ENCODE peak calls at places on chromosomes 5 and 9, in ten cellular contexts. One of them, this sample, is unnamed.

GRCh38 chr5:14268236-14268701 is 125.1 kb downstream of the TRIO start:
- DNase-seq in WERI-Rb-1: no peak
- DNase-seq in GM23338: no peak
- DNase-seq in thyroid gland: no peak
- DNase-seq in uterus: no peak
- DNase-seq in CD8-positive, alpha-beta T cell: no peak
- DNase-seq in tibial nerve: no peak
- DNase-seq in stomach: no peak
- DNase-seq in neural progenitor cell: no peak
- DNase-seq in heart left ventricle: no peak
- DNase-seq in this sample: no peak

GRCh38 chr5:6702633-6703032 is 10.6 kb upstream of the TENT4A start:
- DNase-seq in stomach: no peak
- DNase-seq in thyroid gland: no peak
- DNase-seq in uterus: no peak
- DNase-seq in tibial nerve: no peak
- DNase-seq in heart left ventricle: no peak
- DNase-seq in CD8-positive, alpha-beta T cell: no peak
- DNase-seq in WERI-Rb-1: no peak
- DNase-seq in GM23338: no peak
- DNase-seq in neural progenitor cell: no peak
- DNase-seq in this sample: no peak

GRCh38 chr9:29220852-29221251 is 1647.6 kb upstream of the C9orf72 start:
- DNase-seq in stomach: no peak
- DNase-seq in uterus: no peak
- DNase-seq in GM23338: no peak
- DNase-seq in tibial nerve: no peak
- DNase-seq in WERI-Rb-1: no peak
- DNase-seq in heart left ventricle: no peak
- DNase-seq in neural progenitor cell: no peak
- DNase-seq in CD8-positive, alpha-beta T cell: no peak
- DNase-seq in thyroid gland: no peak
- DNase-seq in this sample: no peak

GRCh38 chr9:133199648-133200321 is 9.3 kb downstream of the OBP2B start:
- DNase-seq in thyroid gland: peak; percentile 56
- DNase-seq in heart left ventricle: peak; percentile 65
- DNase-seq in tibial nerve: no peak
- DNase-seq in GM23338: peak; percentile 80
- DNase-seq in stomach: no peak
- DNase-seq in uterus: peak; percentile 45
- DNase-seq in CD8-positive, alpha-beta T cell: peak; percentile 41
- DNase-seq in neural progenitor cell: no peak
- DNase-seq in WERI-Rb-1: no peak
- DNase-seq in this sample: no peak

GRCh38 chr5:142831019-142831403 is 60.8 kb downstream of the ARHGAP26 start:
- DNase-seq in WERI-Rb-1: no peak
- DNase-seq in stomach: no peak
- DNase-seq in uterus: no peak
- DNase-seq in tibial nerve: no peak
- DNase-seq in neural progenitor cell: no peak
- DNase-seq in GM23338: no peak
- DNase-seq in CD8-positive, alpha-beta T cell: no peak
- DNase-seq in heart left ventricle: no peak
- DNase-seq in thyroid gland: no peak
- DNase-seq in this sample: no peak

GRCh38 chr5:89168766-89169165 is 285.8 kb upstream of the MEF2C start:
- DNase-seq in uterus: no peak
- DNase-seq in GM23338: no peak
- DNase-seq in neural progenitor cell: no peak
- DNase-seq in heart left ventricle: no peak
- DNase-seq in stomach: no peak
- DNase-seq in tibial nerve: no peak
- DNase-seq in WERI-Rb-1: no peak
- DNase-seq in CD8-positive, alpha-beta T cell: no peak
- DNase-seq in thyroid gland: no peak
- DNase-seq in this sample: no peak

GRCh38 chr5:37816883-37817282 is 23.0 kb downstream of the GDNF start:
- DNase-seq in uterus: no peak
- DNase-seq in WERI-Rb-1: peak; percentile 74
- DNase-seq in GM23338: no peak
- DNase-seq in tibial nerve: no peak
- DNase-seq in stomach: no peak
- DNase-seq in heart left ventricle: no peak
- DNase-seq in neural progenitor cell: peak; percentile 51
- DNase-seq in CD8-positive, alpha-beta T cell: no peak
- DNase-seq in thyroid gland: no peak
- DNase-seq in this sample: no peak

GRCh38 chr5:139167533-139167932 is 30.6 kb downstream of the SIL1 start:
- DNase-seq in uterus: no peak
- DNase-seq in neural progenitor cell: no peak
- DNase-seq in tibial nerve: no peak
- DNase-seq in heart left ventricle: no peak
- DNase-seq in thyroid gland: no peak
- DNase-seq in GM23338: no peak
- DNase-seq in CD8-positive, alpha-beta T cell: no peak
- DNase-seq in WERI-Rb-1: no peak
- DNase-seq in stomach: no peak
- DNase-seq in this sample: no peak

GRCh38 chr9:99595796-99596195 is 225.9 kb upstream of the NR4A3 start:
- DNase-seq in uterus: no peak
- DNase-seq in GM23338: no peak
- DNase-seq in heart left ventricle: no peak
- DNase-seq in tibial nerve: no peak
- DNase-seq in WERI-Rb-1: no peak
- DNase-seq in thyroid gland: no peak
- DNase-seq in neural progenitor cell: no peak
- DNase-seq in stomach: no peak
- DNase-seq in CD8-positive, alpha-beta T cell: no peak
- DNase-seq in this sample: no peak

GRCh38 chr5:3600106-3600997 is 4.7 kb downstream of the IRX1 start:
- DNase-seq in WERI-Rb-1: peak; percentile 33
- DNase-seq in CD8-positive, alpha-beta T cell: no peak
- DNase-seq in heart left ventricle: peak; percentile 56
- DNase-seq in uterus: no peak
- DNase-seq in thyroid gland: no peak
- DNase-seq in neural progenitor cell: peak; percentile 88
- DNase-seq in stomach: no peak
- DNase-seq in GM23338: peak; percentile 81
- DNase-seq in tibial nerve: no peak
- DNase-seq in this sample: no peak

DNA sequence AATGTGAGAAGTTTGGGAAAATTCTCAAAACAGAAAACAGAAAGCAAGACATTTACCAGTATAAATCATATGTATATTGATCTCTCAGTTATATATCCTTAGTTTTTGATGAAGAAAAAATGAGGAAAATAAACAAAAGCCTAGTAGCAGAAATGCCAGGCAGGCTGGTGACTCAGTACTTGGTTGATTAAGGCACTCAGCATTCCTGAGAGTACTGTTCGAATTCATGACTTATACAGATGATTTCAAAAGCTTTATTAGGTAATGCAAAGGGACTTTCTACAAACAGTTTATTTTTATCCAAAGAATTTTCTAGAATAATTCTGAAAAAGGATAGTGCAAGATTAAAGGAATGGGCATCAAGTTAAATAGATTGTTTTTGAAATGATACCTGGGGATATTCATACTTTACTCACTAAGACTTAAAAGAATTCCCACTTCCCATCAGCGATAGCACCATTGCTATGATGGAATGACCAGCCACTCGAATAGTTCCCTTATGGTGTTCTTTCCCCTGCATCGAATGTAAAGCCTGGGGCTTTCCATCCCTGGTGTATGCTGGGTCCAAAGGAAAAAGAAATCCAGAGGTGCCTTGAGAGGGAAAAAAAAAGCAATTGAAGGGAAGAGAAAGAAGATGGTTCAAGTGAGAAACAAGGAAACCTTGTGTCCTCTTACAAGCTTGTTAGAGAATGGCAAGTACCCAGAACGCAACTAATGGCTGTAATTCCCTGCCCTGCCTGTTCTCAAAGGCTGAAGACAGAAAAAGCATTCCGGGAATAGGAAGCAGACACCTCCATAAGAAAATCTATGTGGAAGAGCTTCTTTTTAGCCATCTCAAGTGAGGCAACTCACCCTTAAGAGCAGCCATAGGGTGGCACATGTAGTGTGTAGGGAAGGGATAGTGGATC is 350.9 kb upstream of the DAB2 start:
- DNase-seq in uterus: no peak
- DNase-seq in GM23338: peak; percentile 8
- DNase-seq in neural progenitor cell: no peak
- DNase-seq in stomach: no peak
- DNase-seq in WERI-Rb-1: no peak
- DNase-seq in CD8-positive, alpha-beta T cell: no peak
- DNase-seq in tibial nerve: no peak
- DNase-seq in heart left ventricle: no peak
- DNase-seq in thyroid gland: no peak
- DNase-seq in this sample: no peak
- H3K27ac ChIP-seq in uterus: no peak overlapping the region
- H3K27ac ChIP-seq in GM23338: no peak overlapping the region
- H3K27ac ChIP-seq in neural progenitor cell: no peak overlapping the region
- H3K27ac ChIP-seq in stomach: no peak overlapping the region
- H3K27ac ChIP-seq in WERI-Rb-1: no peak overlapping the region
- H3K27ac ChIP-seq in CD8-positive, alpha-beta T cell: no peak overlapping the region
- H3K27ac ChIP-seq in tibial nerve: no peak overlapping the region
- H3K27ac ChIP-seq in heart left ventricle: no peak overlapping the region
- H3K27ac ChIP-seq in thyroid gland: no peak overlapping the region
- H3K27ac ChIP-seq in this sample: no peak overlapping the region

DNA sequence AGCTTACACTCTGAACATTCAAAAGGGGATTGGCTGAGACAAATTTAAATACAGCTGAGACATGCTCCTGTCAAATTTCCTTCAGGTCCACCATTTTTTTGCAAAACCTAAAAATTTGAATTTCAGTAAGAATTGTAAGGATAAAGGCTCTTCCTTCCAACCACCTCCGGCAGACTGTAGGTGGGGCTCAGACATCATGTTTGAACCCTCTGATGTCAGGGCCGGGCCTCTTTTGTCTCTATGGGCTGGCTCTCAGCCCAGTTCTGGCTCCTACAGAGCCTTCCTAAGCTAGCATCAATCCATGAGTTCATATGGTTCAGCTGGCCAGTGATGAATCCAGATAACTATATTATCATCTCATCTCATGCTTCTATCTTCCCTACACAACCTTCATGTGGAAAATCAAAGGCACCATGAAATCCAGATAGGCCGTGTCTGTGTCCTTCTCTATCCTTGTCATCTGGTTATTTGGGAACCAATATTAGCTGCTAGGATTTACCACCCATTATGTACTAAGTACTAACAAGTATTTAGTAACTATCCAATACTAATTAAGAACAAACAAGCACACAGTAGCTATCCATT is 44.2 kb downstream of the NIPSNAP3B start:
- DNase-seq in WERI-Rb-1: peak; percentile 60
- DNase-seq in neural progenitor cell: peak; percentile 40
- DNase-seq in uterus: peak; percentile 23
- DNase-seq in CD8-positive, alpha-beta T cell: no peak
- DNase-seq in tibial nerve: no peak
- DNase-seq in stomach: peak; percentile 30
- DNase-seq in GM23338: peak; percentile 71
- DNase-seq in heart left ventricle: no peak
- DNase-seq in thyroid gland: peak; percentile 51
- DNase-seq in this sample: no peak
- TF ChIP-seq CTCF in WERI-Rb-1: peak; percentile 62
- TF ChIP-seq CTCF in neural progenitor cell: peak; percentile 43
- TF ChIP-seq CTCF in uterus: no peak
- TF ChIP-seq CTCF in CD8-positive, alpha-beta T cell: no peak
- TF ChIP-seq CTCF in tibial nerve: no peak
- TF ChIP-seq CTCF in stomach: no peak
- TF ChIP-seq CTCF in GM23338: peak; percentile 67
- TF ChIP-seq CTCF in heart left ventricle: peak; percentile 41
- TF ChIP-seq CTCF in thyroid gland: no peak
- TF ChIP-seq CTCF in this sample: no peak

GRCh38 chr5:168366124-168366523 is 74.7 kb downstream of the WWC1 start:
- DNase-seq in tibial nerve: no peak
- DNase-seq in stomach: no peak
- DNase-seq in heart left ventricle: no peak
- DNase-seq in CD8-positive, alpha-beta T cell: no peak
- DNase-seq in WERI-Rb-1: no peak
- DNase-seq in neural progenitor cell: no peak
- DNase-seq in GM23338: no peak
- DNase-seq in uterus: no peak
- DNase-seq in thyroid gland: no peak
- DNase-seq in this sample: no peak

GRCh38 chr5:168365581-168366081 is 74.2 kb downstream of the WWC1 start:
- DNase-seq in thyroid gland: peak; percentile 72
- DNase-seq in heart left ventricle: no peak
- DNase-seq in CD8-positive, alpha-beta T cell: no peak
- DNase-seq in uterus: no peak
- DNase-seq in stomach: peak; percentile 74
- DNase-seq in neural progenitor cell: peak; percentile 38
- DNase-seq in GM23338: peak; percentile 81
- DNase-seq in WERI-Rb-1: no peak
- DNase-seq in tibial nerve: no peak
- DNase-seq in this sample: peak; percentile 81

GRCh38 chr5:168362097-168362885 is 70.8 kb downstream of the WWC1 start:
- DNase-seq in CD8-positive, alpha-beta T cell: no peak
- DNase-seq in tibial nerve: no peak
- DNase-seq in uterus: no peak
- DNase-seq in WERI-Rb-1: peak; percentile 67
- DNase-seq in neural progenitor cell: no peak
- DNase-seq in stomach: peak; percentile 26
- DNase-seq in GM23338: no peak
- DNase-seq in heart left ventricle: no peak
- DNase-seq in thyroid gland: no peak
- DNase-seq in this sample: no peak

GRCh38 chr5:168364151-168364661 is 72.8 kb downstream of the WWC1 start:
- DNase-seq in stomach: no peak
- DNase-seq in GM23338: no peak
- DNase-seq in uterus: no peak
- DNase-seq in WERI-Rb-1: no peak
- DNase-seq in CD8-positive, alpha-beta T cell: no peak
- DNase-seq in neural progenitor cell: no peak
- DNase-seq in heart left ventricle: no peak
- DNase-seq in thyroid gland: no peak
- DNase-seq in tibial nerve: no peak
- DNase-seq in this sample: no peak

GRCh38 chr5:168364738-168365550 is 73.5 kb downstream of the WWC1 start:
- DNase-seq in GM23338: peak; percentile 68
- DNase-seq in tibial nerve: no peak
- DNase-seq in stomach: peak; percentile 56
- DNase-seq in neural progenitor cell: peak; percentile 43
- DNase-seq in uterus: no peak
- DNase-seq in thyroid gland: peak; percentile 73
- DNase-seq in heart left ventricle: no peak
- DNase-seq in CD8-positive, alpha-beta T cell: no peak
- DNase-seq in WERI-Rb-1: no peak
- DNase-seq in this sample: peak; percentile 82
- H3K27ac ChIP-seq in GM23338: peak overlapping the region; percentile 46
- H3K27ac ChIP-seq in tibial nerve: no peak overlapping the region
- H3K27ac ChIP-seq in stomach: peak overlapping the region; percentile 57
- H3K27ac ChIP-seq in neural progenitor cell: no peak overlapping the region
- H3K27ac ChIP-seq in uterus: no peak overlapping the region
- H3K27ac ChIP-seq in thyroid gland: peak overlapping the region; percentile 41
- H3K27ac ChIP-seq in heart left ventricle: no peak overlapping the region
- H3K27ac ChIP-seq in CD8-positive, alpha-beta T cell: no peak overlapping the region
- H3K27ac ChIP-seq in WERI-Rb-1: no peak overlapping the region
- H3K27ac ChIP-seq in this sample: no peak overlapping the region

DNA sequence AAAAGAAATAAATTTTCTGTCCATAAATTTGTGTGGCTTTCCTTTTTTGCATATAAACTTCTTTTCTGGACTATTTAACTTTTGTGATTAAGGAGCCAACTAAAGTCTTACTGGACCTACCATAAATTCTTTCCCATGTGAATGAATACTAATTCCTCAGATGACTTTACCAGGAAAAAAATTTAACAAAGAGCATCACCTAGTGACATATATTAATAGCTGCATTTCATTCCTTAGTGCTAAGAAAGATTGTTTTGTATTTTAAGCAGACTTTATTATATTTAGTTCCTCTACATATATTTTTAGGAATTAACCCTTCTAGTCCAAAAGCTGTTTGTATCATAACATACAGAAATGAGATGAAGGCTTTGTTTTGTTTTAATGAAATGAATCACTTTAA is 64.4 kb downstream of the C9orf85 start:
- DNase-seq in tibial nerve: no peak
- DNase-seq in WERI-Rb-1: no peak
- DNase-seq in stomach: no peak
- DNase-seq in CD8-positive, alpha-beta T cell: no peak
- DNase-seq in neural progenitor cell: no peak
- DNase-seq in heart left ventricle: no peak
- DNase-seq in GM23338: no peak
- DNase-seq in thyroid gland: no peak
- DNase-seq in uterus: no peak
- DNase-seq in this sample: no peak
- TF ChIP-seq CTCF in tibial nerve: no peak
- TF ChIP-seq CTCF in WERI-Rb-1: no peak
- TF ChIP-seq CTCF in stomach: peak; percentile 15
- TF ChIP-seq CTCF in CD8-positive, alpha-beta T cell: no peak
- TF ChIP-seq CTCF in neural progenitor cell: no peak
- TF ChIP-seq CTCF in heart left ventricle: peak; percentile 31
- TF ChIP-seq CTCF in GM23338: peak; percentile 38
- TF ChIP-seq CTCF in thyroid gland: no peak
- TF ChIP-seq CTCF in uterus: peak; percentile 12
- TF ChIP-seq CTCF in this sample: no peak

This sample was measured in lung.